ENCODE peak calls at places on chromosomes 13 and 19, in nine cellular contexts. R is ovary, O is tibial nerve, A is stomach, B is A549, N is H1, W is transverse colon, M is suprapubic skin, S is K562. H is an unnamed sample.

GRCh38 chr19:1354496-1355257 is 29.0 kb upstream of the NDUFS7 start:
- DNase-seq in N (peak; percentile 90), M (peak; percentile 88), S (peak; percentile 99), O (peak; percentile 78), A (peak; percentile 93), W (peak; percentile 93), R (peak; percentile 94), B (peak; percentile 81), H (peak; percentile 96)

GRCh38 chr13:69204620-69205019 is 903.0 kb upstream of the ATXN8OS start:
- DNase-seq in N (no peak), O (no peak), M (no peak), B (no peak), W (no peak), S (no peak), R (no peak), A (no peak), H (no peak)

GRCh38 chr19:6066661-6067646 is 43.3 kb downstream of the RFX2 start:
- DNase-seq in S (peak; percentile 56), B (peak; percentile 86), M (peak; percentile 98), O (peak; percentile 88), A (peak; percentile 92), W (peak; percentile 91), N (peak; percentile 68), R (peak; percentile 86), H (peak; percentile 97)

GRCh38 chr19:1767464-1767933 is 14.2 kb downstream of the ONECUT3 start:
- DNase-seq in W (peak; percentile 46), B (peak; percentile 71), R (peak; percentile 65), O (peak; percentile 33), N (peak; percentile 95), A (peak; percentile 51), S (peak; percentile 89), M (no peak), H (no peak)

GRCh38 chr13:28163587-28163986 is 25.2 kb downstream of the PAN3 start:
- DNase-seq in B (no peak), S (no peak), A (no peak), O (no peak), N (no peak), M (no peak), W (no peak), R (no peak), H (no peak)

GRCh38 chr19:49570138-49570856 is 10.1 kb downstream of the NOSIP start:
- DNase-seq in S (peak; percentile 83), B (peak; percentile 92), M (no peak), R (peak; percentile 62), O (peak; percentile 72), N (peak; percentile 70), W (peak; percentile 73), A (peak; percentile 65), H (no peak)

GRCh38 chr13:71242191-71242590 is 624.8 kb downstream of the DACH1 start:
- DNase-seq in N (no peak), B (no peak), M (no peak), O (no peak), W (no peak), S (no peak), R (no peak), A (no peak), H (no peak)

GRCh38 chr13:40668335-40668734 is 1.9 kb upstream of the FOXO1 start:
- DNase-seq in O (peak; percentile 63), M (peak; percentile 82), W (peak; percentile 50), R (no peak), A (no peak), S (peak; percentile 50), N (no peak), B (peak; percentile 66), H (peak; percentile 92)

GRCh38 chr19:11624064-11624463 is 26.8 kb downstream of the ZNF627 start:
- DNase-seq in M (no peak), O (no peak), W (no peak), A (no peak), N (no peak), S (no peak), B (no peak), R (no peak), H (no peak)

GRCh38 chr13:113806104-113806471 is 47.1 kb downstream of the TMEM255B start:
- DNase-seq in B (no peak), R (no peak), A (no peak), N (no peak), O (no peak), S (no peak), M (no peak), W (no peak), H (no peak)

GRCh38 chr19:23783634-23784033 is 24.9 kb upstream of the ZNF681 start:
- DNase-seq in N (no peak), M (no peak), O (no peak), R (no peak), W (no peak), A (no peak), S (no peak), B (no peak), H (no peak)

GRCh38 chr19:23785982-23786381 is 27.3 kb upstream of the ZNF681 start:
- DNase-seq in M (no peak), S (no peak), W (no peak), A (no peak), R (no peak), B (no peak), N (no peak), O (no peak), H (no peak)

GRCh38 chr19:23788415-23788814 is 29.7 kb upstream of the ZNF681 start:
- DNase-seq in A (no peak), O (no peak), W (no peak), S (no peak), B (no peak), M (no peak), N (peak; percentile 20), R (no peak), H (no peak)

GRCh38 chr19:23787106-23787505 is 28.4 kb upstream of the ZNF681 start:
- DNase-seq in W (peak; percentile 37), M (no peak), A (no peak), R (no peak), N (no peak), O (no peak), B (no peak), S (no peak), H (no peak)

GRCh38 chr19:23784274-23784673 is 25.6 kb upstream of the ZNF681 start:
- DNase-seq in O (no peak), W (no peak), A (no peak), S (no peak), R (no peak), M (no peak), N (no peak), B (no peak), H (no peak)
- TF ChIP-seq CTCF in O (no peak), W (no peak), A (no peak), S (no peak), R (no peak), M (no peak), N (no peak), B (no peak), H (no peak)

DNA sequence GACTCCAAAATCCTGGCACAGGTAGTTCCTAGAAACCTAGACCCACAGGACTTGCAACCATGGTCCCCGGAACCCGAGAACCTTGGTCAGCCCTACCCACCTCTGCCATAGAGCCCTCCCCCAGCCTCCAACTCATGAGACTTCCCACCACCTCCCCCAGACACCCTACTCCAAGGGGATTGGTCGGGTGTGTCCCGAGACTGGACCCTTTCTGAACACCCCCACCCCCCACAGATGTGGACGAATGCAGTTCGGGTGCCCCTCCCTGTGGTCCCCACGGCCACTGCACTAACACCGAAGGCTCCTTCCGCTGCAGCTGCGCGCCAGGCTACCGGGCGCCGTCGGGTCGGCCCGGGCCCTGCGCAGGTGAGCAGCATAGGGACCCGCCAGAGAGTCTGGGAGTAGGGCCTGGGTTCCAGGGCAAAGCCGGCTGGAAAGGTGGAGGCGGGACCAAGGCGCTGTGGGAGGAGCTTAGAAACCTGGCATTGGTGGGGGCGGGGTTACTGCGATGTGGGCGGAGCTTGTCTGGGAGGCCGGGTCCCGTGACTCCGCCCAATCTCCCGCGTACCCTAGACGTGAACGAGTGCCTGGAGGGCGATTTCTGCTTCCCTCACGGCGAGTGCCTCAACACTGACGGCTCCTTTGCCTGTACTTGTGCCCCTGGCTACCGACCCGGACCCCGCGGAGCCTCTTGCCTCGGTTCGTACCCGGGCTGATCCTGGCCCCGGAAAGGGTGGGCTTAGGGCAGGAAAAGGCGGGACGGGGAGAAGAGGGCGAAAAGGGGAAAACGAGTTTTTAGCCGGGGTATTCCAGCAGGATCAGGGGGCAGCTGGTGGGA is 11.9 kb downstream of the LTBP4 start:
- DNase-seq in M (peak; percentile 89), S (peak; percentile 89), A (peak; percentile 72), O (peak; percentile 70), N (peak; percentile 99), W (peak; percentile 70), R (peak; percentile 85), B (peak; percentile 71), H (no peak)
- TF ChIP-seq EP300 in M (no peak), S (no peak), A (no peak), O (no peak), N (no peak), W (no peak), R (no peak), B (no peak), H (no peak)

DNA sequence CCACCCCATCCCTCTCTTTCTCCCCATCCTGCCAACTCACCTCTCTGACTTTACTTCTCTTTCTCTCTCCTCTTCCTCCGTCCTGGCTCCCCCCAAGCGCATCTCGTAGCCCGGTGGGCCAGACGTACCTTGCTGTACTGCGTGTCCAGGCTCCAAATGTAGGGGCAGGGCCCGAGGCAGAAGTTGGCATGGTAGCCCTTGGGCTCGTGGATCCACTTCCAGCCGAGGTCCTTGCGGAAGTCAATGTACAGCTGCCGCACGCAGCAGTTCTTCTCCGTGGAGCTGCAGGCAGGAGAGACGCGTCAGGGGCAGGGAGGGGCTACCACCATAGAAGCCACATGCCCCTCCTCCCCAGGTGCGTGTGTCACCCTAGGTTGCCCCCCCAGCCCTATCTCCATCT is 21.7 kb downstream of the TGFB1 start:
- DNase-seq in A (no peak), B (no peak), O (no peak), S (no peak), R (no peak), W (no peak), M (no peak), N (no peak), H (no peak)
- TF ChIP-seq POLR2A in A (no peak), B (no peak), O (no peak), S (no peak), R (no peak), W (no peak), M (no peak), N (no peak), H (no peak)

GRCh38 chr13:80430561-80430960 is 89.6 kb upstream of the SPRY2 start:
- DNase-seq in B (no peak), R (no peak), N (no peak), A (no peak), M (no peak), O (no peak), W (no peak), S (no peak), H (no peak)

DNA sequence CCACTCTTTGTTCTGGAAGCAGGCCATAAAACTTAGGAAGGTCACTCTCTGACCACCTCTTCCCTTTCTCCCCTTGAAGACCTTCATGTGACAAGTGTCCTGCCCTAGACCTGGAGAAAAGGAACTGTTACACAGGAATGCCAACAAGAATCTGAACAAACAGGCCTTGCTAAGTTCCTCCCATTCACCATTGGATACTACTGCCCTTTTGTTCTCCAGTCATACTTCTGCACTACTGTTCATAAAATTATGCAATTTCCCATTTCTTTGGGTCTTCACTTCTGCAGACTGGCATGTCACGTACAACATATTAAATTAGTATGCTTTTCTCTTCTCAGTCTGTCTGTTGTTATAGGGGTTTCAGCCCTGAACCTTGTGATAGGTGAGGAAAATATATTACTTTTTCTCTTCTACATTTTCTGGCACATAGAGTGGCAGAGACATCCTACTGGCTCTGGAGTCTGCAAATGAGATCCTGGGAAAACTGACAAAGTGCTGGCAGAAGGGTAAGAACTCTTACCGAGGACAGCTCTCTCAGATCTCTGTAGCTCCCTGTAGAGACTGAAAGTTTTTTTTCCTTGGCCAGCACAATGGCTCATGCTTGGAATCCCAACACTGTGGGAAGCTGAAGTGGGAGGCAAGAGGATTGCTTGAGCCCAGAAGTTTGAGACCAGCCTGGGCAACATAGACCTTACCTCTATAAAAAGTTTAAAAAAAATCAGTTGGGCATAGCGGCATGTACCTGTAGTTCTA is 87.6 kb upstream of the SPRY2 start:
- DNase-seq in B (no peak), N (no peak), M (no peak), S (no peak), W (no peak), R (no peak), O (no peak), A (no peak), H (no peak)
- TF ChIP-seq CTCF in B (no peak), N (no peak), M (no peak), S (no peak), W (no peak), R (no peak), O (no peak), A (no peak), H (no peak)